ENCODE peak calls at places on chromosomes 5 and 9, in nine cellular contexts. H is neural progenitor cell; G is NCI-H1105 treated with DMSO at 0.1 percent for 48 hours; Y is OCI-M1; Z is cardiac fibroblast; U is germinal center; O is AG04450; P is activated T-helper 2 cell treated with anti-CD3 and anti-CD28 coated beads, Interferon-gamma antibody, Interleukin-2, Interleukin-4, amounts not matched to agents 10 μg/mL and 5 μg/mL and 100 μg/mL, durations not matched to agents 14 hours and 24 hours and 36 hours; F is GM19239. N is an unnamed sample.

GRCh38 chr9:34992376-34992951 is 2.9 kb downstream of the DNAJB5 start:
- DNase-seq in H (peak), U (no peak), Z (peak), O (peak), Y (peak), F (no peak), P (no peak), G (no peak), N (peak)

GRCh38 chr5:43190755-43191603 is 1.0 kb upstream of the NIM1K start:
- DNase-seq in P (no peak), U (no peak), F (no peak), O (no peak), Y (peak), H (peak), G (no peak), Z (peak), N (peak)

GRCh38 chr9:13351768-13352386 is 72.4 kb upstream of the MPDZ start:
- DNase-seq in H (peak), O (peak), P (no peak), G (peak), Y (peak), U (no peak), F (no peak), Z (peak), N (peak)

GRCh38 chr9:471320-471719 is 256.7 kb downstream of the DOCK8 start:
- DNase-seq in G (no peak), Y (no peak), H (no peak), O (no peak), U (no peak), Z (no peak), P (no peak), F (no peak), N (peak)

GRCh38 chr9:17863213-17863883 is 284.5 kb downstream of the SH3GL2 start:
- DNase-seq in G (no peak), F (peak), Z (no peak), U (no peak), O (no peak), H (no peak), P (no peak), Y (no peak), N (peak)

GRCh38 chr5:150137997-150138396 is 17.6 kb downstream of the PDGFRB start:
- DNase-seq in O (no peak), U (no peak), Y (no peak), P (no peak), H (no peak), G (no peak), Z (peak), F (no peak), N (no peak)

GRCh38 chr9:123397975-123398374 is 42.0 kb downstream of the CRB2 start:
- DNase-seq in F (no peak), G (peak), Y (no peak), P (no peak), U (no peak), Z (no peak), O (no peak), H (no peak), N (no peak)

GRCh38 chr5:147911427-147911826 is 5.1 kb upstream of the C5orf46 start:
- DNase-seq in G (no peak), H (no peak), Y (no peak), F (no peak), P (no peak), U (no peak), Z (no peak), O (no peak), N (no peak)

GRCh38 chr5:157284458-157285212 is 18.7 kb downstream of the CYFIP2 start:
- DNase-seq in F (no peak), Y (no peak), Z (no peak), G (no peak), P (no peak), O (no peak), H (no peak), U (no peak), N (no peak)

GRCh38 chr9:137069508-137070071 is 767 bp downstream of the SAPCD2 start:
- DNase-seq in Z (no peak), O (no peak), G (peak), Y (peak), F (no peak), P (no peak), U (no peak), H (peak), N (no peak)

GRCh38 chr9:692636-693459 is 148.6 kb upstream of the DMRT1 start:
- DNase-seq in O (no peak), G (no peak), F (no peak), U (no peak), P (no peak), Y (peak), H (no peak), Z (no peak), N (peak)

GRCh38 chr9:87307810-87308209 is 189.9 kb upstream of the DAPK1 start:
- DNase-seq in O (no peak), G (no peak), H (no peak), F (no peak), Z (no peak), U (no peak), Y (no peak), P (no peak), N (no peak)

GRCh38 chr5:20575515-20575914 is 587.5 kb upstream of the CDH18 start:
- DNase-seq in P (no peak), H (peak), Y (no peak), Z (no peak), O (no peak), G (no peak), F (no peak), U (no peak), N (no peak)

GRCh38 chr9:130918870-130919558 is 20.0 kb downstream of the FIBCD1 start:
- DNase-seq in Z (no peak), Y (no peak), O (no peak), U (no peak), H (no peak), F (no peak), P (no peak), G (no peak), N (no peak)

GRCh38 chr9:93183663-93184438 is at the start of gene WNK2:
- DNase-seq in O (no peak), F (peak), G (peak), P (peak), H (peak), Y (no peak), Z (peak), U (peak), N (peak)

GRCh38 chr5:98768160-98769005 is 5.1 kb upstream of the RGMB start:
- DNase-seq in Z (peak), Y (peak), P (no peak), U (peak), O (no peak), H (peak), G (peak), F (peak), N (peak)

GRCh38 chr5:129664336-129664937 is 83.5 kb upstream of the MINAR2 start:
- DNase-seq in U (peak), O (peak), G (peak), Y (peak), Z (peak), P (no peak), H (peak), F (no peak), N (peak)

GRCh38 chr5:83467315-83468044 is 4.1 kb upstream of the VCAN start:
- DNase-seq in F (no peak), H (peak), Z (peak), O (no peak), G (no peak), U (no peak), Y (no peak), P (no peak), N (no peak)

GRCh38 chr5:78881884-78882283 is 103.2 kb downstream of the ARSB start:
- DNase-seq in U (no peak), P (no peak), G (no peak), H (no peak), Y (no peak), F (no peak), Z (no peak), O (no peak), N (no peak)

GRCh38 chr9:131081868-131082267 is 14.5 kb upstream of the AIF1L start:
- DNase-seq in G (no peak), F (no peak), P (no peak), Z (no peak), H (no peak), O (no peak), Y (no peak), U (no peak), N (no peak)

GRCh38 chr5:373710-374602 is 52.4 kb downstream of the AHRR start:
- DNase-seq in H (peak), O (no peak), F (peak), Z (peak), Y (peak), U (no peak), P (peak), G (peak), N (peak)

GRCh38 chr5:62731011-62731410 is 152.4 kb downstream of the LRRC70 start:
- DNase-seq in F (no peak), P (peak), O (no peak), Z (no peak), H (no peak), Y (peak), G (no peak), U (no peak), N (no peak)

GRCh38 chr5:132388244-132389050 is 18.9 kb downstream of the SLC22A5 start:
- DNase-seq in P (no peak), F (no peak), O (no peak), Y (no peak), H (no peak), G (no peak), U (no peak), Z (peak), N (peak)

GRCh38 chr5:135008556-135008955 is 25.5 kb downstream of the PITX1 start:
- DNase-seq in U (no peak), F (no peak), Z (no peak), O (no peak), G (no peak), P (no peak), Y (no peak), H (no peak), N (no peak)

GRCh38 chr9:136043386-136044054 is 51.6 kb downstream of the NACC2 start:
- DNase-seq in U (no peak), G (no peak), Y (no peak), O (no peak), H (no peak), P (no peak), F (no peak), Z (no peak), N (no peak)

GRCh38 chr5:147394273-147394672 is 115.6 kb downstream of the DPYSL3 start:
- DNase-seq in G (no peak), H (no peak), Y (no peak), O (no peak), F (no peak), P (no peak), U (no peak), Z (no peak), N (no peak)

GRCh38 chr5:175902013-175902412 is 30.6 kb downstream of the CPLX2 start:
- DNase-seq in F (no peak), P (no peak), H (no peak), O (no peak), Y (no peak), Z (no peak), G (peak), U (no peak), N (no peak)

GRCh38 chr5:32187675-32188074 is 13.6 kb upstream of the GOLPH3 start:
- DNase-seq in H (no peak), Y (no peak), Z (no peak), G (no peak), U (no peak), P (no peak), O (no peak), F (no peak), N (no peak)

GRCh38 chr9:96513622-96514021 is 63.7 kb downstream of the HABP4 start:
- DNase-seq in F (no peak), P (no peak), Z (no peak), U (no peak), O (no peak), Y (no peak), H (no peak), G (no peak), N (peak)

GRCh38 chr5:133610489-133611356 is 1.6 kb downstream of the FSTL4 start:
- DNase-seq in Z (peak), Y (no peak), U (peak), H (peak), F (peak), P (no peak), G (peak), O (no peak), N (peak)

GRCh38 chr9:75378036-75378435 is 289.7 kb downstream of the OSTF1 start:
- DNase-seq in Z (no peak), O (no peak), F (no peak), P (no peak), H (no peak), U (no peak), G (no peak), Y (no peak), N (peak)

GRCh38 chr9:112439171-112439570 is 47.5 kb upstream of the KIAA1958 start:
- DNase-seq in G (peak), U (no peak), O (no peak), Y (no peak), Z (no peak), F (no peak), P (no peak), H (no peak), N (no peak)

GRCh38 chr9:38066907-38067610 is 2.0 kb downstream of the SHB start:
- DNase-seq in O (no peak), F (no peak), U (no peak), H (peak), Y (peak), G (peak), Z (peak), P (no peak), N (peak)

GRCh38 chr9:97703437-97704326 is 6.5 kb upstream of the XPA start:
- DNase-seq in H (no peak), Y (peak), O (no peak), P (no peak), G (peak), U (no peak), F (no peak), Z (peak), N (peak)

GRCh38 chr5:75306746-75307145 is 30.3 kb upstream of the HMGCR start:
- DNase-seq in F (no peak), H (no peak), P (no peak), Y (no peak), Z (peak), O (no peak), G (no peak), U (no peak), N (no peak)

GRCh38 chr9:68749579-68750159 is 44.6 kb downstream of the PIP5K1B start:
- DNase-seq in G (no peak), O (no peak), P (no peak), F (no peak), Y (peak), H (peak), U (no peak), Z (no peak), N (no peak)

GRCh38 chr5:111960466-111961215 is 203.6 kb upstream of the NREP start:
- DNase-seq in O (no peak), H (no peak), F (no peak), U (no peak), G (no peak), Y (no peak), Z (peak), P (no peak), N (no peak)

GRCh38 chr9:105114318-105114717 is 130.1 kb upstream of the SLC44A1 start:
- DNase-seq in Y (no peak), P (no peak), H (no peak), F (peak), O (no peak), Z (no peak), G (no peak), U (no peak), N (no peak)

GRCh38 chr5:143052967-143053682 is 282.9 kb downstream of the ARHGAP26 start:
- DNase-seq in F (no peak), U (no peak), Z (no peak), P (no peak), O (no peak), H (no peak), Y (peak), G (no peak), N (no peak)

N was measured in kidney tubule cell.